ENCODE peak calls at places on chromosomes 11 and 22, in nine cellular contexts. One of them, this sample, is unnamed.

GRCh38 chr22:46684706-46685105 is 53.3 kb downstream of the CERK start:
- DNase-seq in Karpas-422: peak
- DNase-seq in activated CD4-positive, alpha-beta T cell treated with anti-CD3 and anti-CD28 coated beads, Interleukin-2, amount 50 U/mL, for 1 hour: no peak
- DNase-seq in Panc1: no peak
- DNase-seq in iris pigment epithelial cell: no peak
- DNase-seq in NCI-H524: peak
- DNase-seq in amniotic stem cell: no peak
- DNase-seq in astrocyte of the spinal cord: no peak
- DNase-seq in GM04504: no peak
- DNase-seq in this sample: no peak

GRCh38 chr22:48523091-48523490 is 1304.6 kb downstream of the BRD1 start:
- DNase-seq in Karpas-422: no peak
- DNase-seq in activated CD4-positive, alpha-beta T cell treated with anti-CD3 and anti-CD28 coated beads, Interleukin-2, amount 50 U/mL, for 1 hour: no peak
- DNase-seq in Panc1: no peak
- DNase-seq in iris pigment epithelial cell: no peak
- DNase-seq in NCI-H524: no peak
- DNase-seq in amniotic stem cell: no peak
- DNase-seq in astrocyte of the spinal cord: no peak
- DNase-seq in GM04504: no peak
- DNase-seq in this sample: no peak

GRCh38 chr11:17648528-17648927 is 70.8 kb upstream of the MYOD1 start:
- DNase-seq in Karpas-422: no peak
- DNase-seq in activated CD4-positive, alpha-beta T cell treated with anti-CD3 and anti-CD28 coated beads, Interleukin-2, amount 50 U/mL, for 1 hour: no peak
- DNase-seq in Panc1: no peak
- DNase-seq in iris pigment epithelial cell: no peak
- DNase-seq in NCI-H524: peak
- DNase-seq in amniotic stem cell: no peak
- DNase-seq in astrocyte of the spinal cord: no peak
- DNase-seq in GM04504: no peak
- DNase-seq in this sample: no peak

GRCh38 chr11:42315267-42315666 is 855.8 kb upstream of the LRRC4C start:
- DNase-seq in Karpas-422: no peak
- DNase-seq in activated CD4-positive, alpha-beta T cell treated with anti-CD3 and anti-CD28 coated beads, Interleukin-2, amount 50 U/mL, for 1 hour: no peak
- DNase-seq in Panc1: no peak
- DNase-seq in iris pigment epithelial cell: no peak
- DNase-seq in NCI-H524: no peak
- DNase-seq in amniotic stem cell: no peak
- DNase-seq in astrocyte of the spinal cord: peak
- DNase-seq in GM04504: no peak
- DNase-seq in this sample: no peak

GRCh38 chr11:26790738-26791137 is 68.9 kb upstream of the SLC5A12 start:
- DNase-seq in Karpas-422: no peak
- DNase-seq in activated CD4-positive, alpha-beta T cell treated with anti-CD3 and anti-CD28 coated beads, Interleukin-2, amount 50 U/mL, for 1 hour: no peak
- DNase-seq in Panc1: no peak
- DNase-seq in iris pigment epithelial cell: no peak
- DNase-seq in NCI-H524: no peak
- DNase-seq in amniotic stem cell: no peak
- DNase-seq in astrocyte of the spinal cord: no peak
- DNase-seq in GM04504: no peak
- DNase-seq in this sample: no peak

GRCh38 chr11:104332110-104332509 is 168.2 kb upstream of the PDGFD start:
- DNase-seq in Karpas-422: peak
- DNase-seq in activated CD4-positive, alpha-beta T cell treated with anti-CD3 and anti-CD28 coated beads, Interleukin-2, amount 50 U/mL, for 1 hour: no peak
- DNase-seq in Panc1: no peak
- DNase-seq in iris pigment epithelial cell: no peak
- DNase-seq in NCI-H524: no peak
- DNase-seq in amniotic stem cell: no peak
- DNase-seq in astrocyte of the spinal cord: no peak
- DNase-seq in GM04504: no peak
- DNase-seq in this sample: peak

GRCh38 chr22:41237707-41238569 is 2.8 kb downstream of the CHADL start:
- DNase-seq in Karpas-422: peak
- DNase-seq in activated CD4-positive, alpha-beta T cell treated with anti-CD3 and anti-CD28 coated beads, Interleukin-2, amount 50 U/mL, for 1 hour: peak
- DNase-seq in Panc1: no peak
- DNase-seq in iris pigment epithelial cell: peak
- DNase-seq in NCI-H524: peak
- DNase-seq in amniotic stem cell: no peak
- DNase-seq in astrocyte of the spinal cord: peak
- DNase-seq in GM04504: no peak
- DNase-seq in this sample: no peak

GRCh38 chr11:68798221-68798813 is 43.4 kb downstream of the CPT1A start:
- DNase-seq in Karpas-422: peak
- DNase-seq in activated CD4-positive, alpha-beta T cell treated with anti-CD3 and anti-CD28 coated beads, Interleukin-2, amount 50 U/mL, for 1 hour: peak
- DNase-seq in Panc1: peak
- DNase-seq in iris pigment epithelial cell: peak
- DNase-seq in NCI-H524: peak
- DNase-seq in amniotic stem cell: no peak
- DNase-seq in astrocyte of the spinal cord: no peak
- DNase-seq in GM04504: no peak
- DNase-seq in this sample: no peak

GRCh38 chr11:36354221-36355003 is 58.3 kb downstream of the PRR5L start:
- DNase-seq in Karpas-422: no peak
- DNase-seq in activated CD4-positive, alpha-beta T cell treated with anti-CD3 and anti-CD28 coated beads, Interleukin-2, amount 50 U/mL, for 1 hour: no peak
- DNase-seq in Panc1: no peak
- DNase-seq in iris pigment epithelial cell: peak
- DNase-seq in NCI-H524: no peak
- DNase-seq in amniotic stem cell: peak
- DNase-seq in astrocyte of the spinal cord: peak
- DNase-seq in GM04504: peak
- DNase-seq in this sample: no peak

GRCh38 chr22:40635008-40635939 is 1.2 kb downstream of the MRTFA start:
- DNase-seq in Karpas-422: peak
- DNase-seq in activated CD4-positive, alpha-beta T cell treated with anti-CD3 and anti-CD28 coated beads, Interleukin-2, amount 50 U/mL, for 1 hour: no peak
- DNase-seq in Panc1: no peak
- DNase-seq in iris pigment epithelial cell: peak
- DNase-seq in NCI-H524: no peak
- DNase-seq in amniotic stem cell: no peak
- DNase-seq in astrocyte of the spinal cord: peak
- DNase-seq in GM04504: no peak
- DNase-seq in this sample: no peak

GRCh38 chr11:123231263-123231662 is 36.2 kb upstream of the CLMP start:
- DNase-seq in Karpas-422: no peak
- DNase-seq in activated CD4-positive, alpha-beta T cell treated with anti-CD3 and anti-CD28 coated beads, Interleukin-2, amount 50 U/mL, for 1 hour: no peak
- DNase-seq in Panc1: no peak
- DNase-seq in iris pigment epithelial cell: peak
- DNase-seq in NCI-H524: no peak
- DNase-seq in amniotic stem cell: no peak
- DNase-seq in astrocyte of the spinal cord: no peak
- DNase-seq in GM04504: peak
- DNase-seq in this sample: no peak

GRCh38 chr11:115222218-115222862 is 281.9 kb downstream of the CADM1 start:
- DNase-seq in Karpas-422: no peak
- DNase-seq in activated CD4-positive, alpha-beta T cell treated with anti-CD3 and anti-CD28 coated beads, Interleukin-2, amount 50 U/mL, for 1 hour: no peak
- DNase-seq in Panc1: peak
- DNase-seq in iris pigment epithelial cell: peak
- DNase-seq in NCI-H524: no peak
- DNase-seq in amniotic stem cell: no peak
- DNase-seq in astrocyte of the spinal cord: peak
- DNase-seq in GM04504: no peak
- DNase-seq in this sample: no peak

GRCh38 chr22:36860821-36861659 is at the start of gene NCF4:
- DNase-seq in Karpas-422: peak
- DNase-seq in activated CD4-positive, alpha-beta T cell treated with anti-CD3 and anti-CD28 coated beads, Interleukin-2, amount 50 U/mL, for 1 hour: no peak
- DNase-seq in Panc1: no peak
- DNase-seq in iris pigment epithelial cell: no peak
- DNase-seq in NCI-H524: no peak
- DNase-seq in amniotic stem cell: no peak
- DNase-seq in astrocyte of the spinal cord: no peak
- DNase-seq in GM04504: no peak
- DNase-seq in this sample: no peak

GRCh38 chr11:45238724-45239123 is 47.4 kb downstream of the SYT13 start:
- DNase-seq in Karpas-422: no peak
- DNase-seq in activated CD4-positive, alpha-beta T cell treated with anti-CD3 and anti-CD28 coated beads, Interleukin-2, amount 50 U/mL, for 1 hour: no peak
- DNase-seq in Panc1: no peak
- DNase-seq in iris pigment epithelial cell: peak
- DNase-seq in NCI-H524: no peak
- DNase-seq in amniotic stem cell: peak
- DNase-seq in astrocyte of the spinal cord: peak
- DNase-seq in GM04504: no peak
- DNase-seq in this sample: no peak

GRCh38 chr22:20180245-20180630 is 29.4 kb upstream of the CCDC188 start:
- DNase-seq in Karpas-422: no peak
- DNase-seq in activated CD4-positive, alpha-beta T cell treated with anti-CD3 and anti-CD28 coated beads, Interleukin-2, amount 50 U/mL, for 1 hour: no peak
- DNase-seq in Panc1: no peak
- DNase-seq in iris pigment epithelial cell: no peak
- DNase-seq in NCI-H524: no peak
- DNase-seq in amniotic stem cell: no peak
- DNase-seq in astrocyte of the spinal cord: no peak
- DNase-seq in GM04504: no peak
- DNase-seq in this sample: no peak

GRCh38 chr11:74871037-74871436 is 77.9 kb downstream of the XRRA1 start:
- DNase-seq in Karpas-422: no peak
- DNase-seq in activated CD4-positive, alpha-beta T cell treated with anti-CD3 and anti-CD28 coated beads, Interleukin-2, amount 50 U/mL, for 1 hour: no peak
- DNase-seq in Panc1: no peak
- DNase-seq in iris pigment epithelial cell: no peak
- DNase-seq in NCI-H524: no peak
- DNase-seq in amniotic stem cell: no peak
- DNase-seq in astrocyte of the spinal cord: no peak
- DNase-seq in GM04504: no peak
- DNase-seq in this sample: no peak

GRCh38 chr22:38098410-38099249 is 11.9 kb downstream of the BAIAP2L2 start:
- DNase-seq in Karpas-422: no peak
- DNase-seq in activated CD4-positive, alpha-beta T cell treated with anti-CD3 and anti-CD28 coated beads, Interleukin-2, amount 50 U/mL, for 1 hour: no peak
- DNase-seq in Panc1: no peak
- DNase-seq in iris pigment epithelial cell: no peak
- DNase-seq in NCI-H524: no peak
- DNase-seq in amniotic stem cell: no peak
- DNase-seq in astrocyte of the spinal cord: no peak
- DNase-seq in GM04504: peak
- DNase-seq in this sample: no peak

GRCh38 chr11:20881328-20882079 is 212.1 kb downstream of the NELL1 start:
- DNase-seq in Karpas-422: no peak
- DNase-seq in activated CD4-positive, alpha-beta T cell treated with anti-CD3 and anti-CD28 coated beads, Interleukin-2, amount 50 U/mL, for 1 hour: no peak
- DNase-seq in Panc1: no peak
- DNase-seq in iris pigment epithelial cell: no peak
- DNase-seq in NCI-H524: peak
- DNase-seq in amniotic stem cell: no peak
- DNase-seq in astrocyte of the spinal cord: no peak
- DNase-seq in GM04504: no peak
- DNase-seq in this sample: no peak

GRCh38 chr22:23070418-23071162 is at the start of gene GNAZ:
- DNase-seq in Karpas-422: peak
- DNase-seq in activated CD4-positive, alpha-beta T cell treated with anti-CD3 and anti-CD28 coated beads, Interleukin-2, amount 50 U/mL, for 1 hour: no peak
- DNase-seq in Panc1: no peak
- DNase-seq in iris pigment epithelial cell: no peak
- DNase-seq in NCI-H524: peak
- DNase-seq in amniotic stem cell: no peak
- DNase-seq in astrocyte of the spinal cord: no peak
- DNase-seq in GM04504: no peak
- DNase-seq in this sample: no peak

GRCh38 chr11:113805640-113806039 is 26.0 kb downstream of the CLDN25 start:
- DNase-seq in Karpas-422: no peak
- DNase-seq in activated CD4-positive, alpha-beta T cell treated with anti-CD3 and anti-CD28 coated beads, Interleukin-2, amount 50 U/mL, for 1 hour: no peak
- DNase-seq in Panc1: no peak
- DNase-seq in iris pigment epithelial cell: peak
- DNase-seq in NCI-H524: no peak
- DNase-seq in amniotic stem cell: no peak
- DNase-seq in astrocyte of the spinal cord: no peak
- DNase-seq in GM04504: no peak
- DNase-seq in this sample: no peak

GRCh38 chr11:34583818-34584217 is 37.1 kb upstream of the EHF start:
- DNase-seq in Karpas-422: no peak
- DNase-seq in activated CD4-positive, alpha-beta T cell treated with anti-CD3 and anti-CD28 coated beads, Interleukin-2, amount 50 U/mL, for 1 hour: no peak
- DNase-seq in Panc1: no peak
- DNase-seq in iris pigment epithelial cell: no peak
- DNase-seq in NCI-H524: no peak
- DNase-seq in amniotic stem cell: no peak
- DNase-seq in astrocyte of the spinal cord: no peak
- DNase-seq in GM04504: no peak
- DNase-seq in this sample: no peak

GRCh38 chr11:1820463-1821325 is 14.1 kb upstream of the SYT8 start:
- DNase-seq in Karpas-422: no peak
- DNase-seq in activated CD4-positive, alpha-beta T cell treated with anti-CD3 and anti-CD28 coated beads, Interleukin-2, amount 50 U/mL, for 1 hour: no peak
- DNase-seq in Panc1: no peak
- DNase-seq in iris pigment epithelial cell: no peak
- DNase-seq in NCI-H524: no peak
- DNase-seq in amniotic stem cell: no peak
- DNase-seq in astrocyte of the spinal cord: no peak
- DNase-seq in GM04504: no peak
- DNase-seq in this sample: no peak

GRCh38 chr11:10917802-10918201 is 59.9 kb upstream of the ZBED5 start:
- DNase-seq in Karpas-422: no peak
- DNase-seq in activated CD4-positive, alpha-beta T cell treated with anti-CD3 and anti-CD28 coated beads, Interleukin-2, amount 50 U/mL, for 1 hour: no peak
- DNase-seq in Panc1: no peak
- DNase-seq in iris pigment epithelial cell: no peak
- DNase-seq in NCI-H524: no peak
- DNase-seq in amniotic stem cell: no peak
- DNase-seq in astrocyte of the spinal cord: no peak
- DNase-seq in GM04504: no peak
- DNase-seq in this sample: no peak

GRCh38 chr11:11845066-11845465 is 3.3 kb downstream of the USP47 start:
- DNase-seq in Karpas-422: no peak
- DNase-seq in activated CD4-positive, alpha-beta T cell treated with anti-CD3 and anti-CD28 coated beads, Interleukin-2, amount 50 U/mL, for 1 hour: no peak
- DNase-seq in Panc1: no peak
- DNase-seq in iris pigment epithelial cell: no peak
- DNase-seq in NCI-H524: no peak
- DNase-seq in amniotic stem cell: no peak
- DNase-seq in astrocyte of the spinal cord: no peak
- DNase-seq in GM04504: no peak
- DNase-seq in this sample: peak

GRCh38 chr11:117583063-117583801 is 213.8 kb downstream of the DSCAML1 start:
- DNase-seq in Karpas-422: peak
- DNase-seq in activated CD4-positive, alpha-beta T cell treated with anti-CD3 and anti-CD28 coated beads, Interleukin-2, amount 50 U/mL, for 1 hour: no peak
- DNase-seq in Panc1: no peak
- DNase-seq in iris pigment epithelial cell: no peak
- DNase-seq in NCI-H524: no peak
- DNase-seq in amniotic stem cell: no peak
- DNase-seq in astrocyte of the spinal cord: no peak
- DNase-seq in GM04504: no peak
- DNase-seq in this sample: no peak

GRCh38 chr11:76067099-76067498 is 139.2 kb downstream of the WNT11 start:
- DNase-seq in Karpas-422: no peak
- DNase-seq in activated CD4-positive, alpha-beta T cell treated with anti-CD3 and anti-CD28 coated beads, Interleukin-2, amount 50 U/mL, for 1 hour: no peak
- DNase-seq in Panc1: no peak
- DNase-seq in iris pigment epithelial cell: peak
- DNase-seq in NCI-H524: no peak
- DNase-seq in amniotic stem cell: no peak
- DNase-seq in astrocyte of the spinal cord: peak
- DNase-seq in GM04504: no peak
- DNase-seq in this sample: no peak

GRCh38 chr11:72932132-72932570 is 117.9 kb downstream of the ATG16L2 start:
- DNase-seq in Karpas-422: no peak
- DNase-seq in activated CD4-positive, alpha-beta T cell treated with anti-CD3 and anti-CD28 coated beads, Interleukin-2, amount 50 U/mL, for 1 hour: no peak
- DNase-seq in Panc1: no peak
- DNase-seq in iris pigment epithelial cell: peak
- DNase-seq in NCI-H524: no peak
- DNase-seq in amniotic stem cell: no peak
- DNase-seq in astrocyte of the spinal cord: peak
- DNase-seq in GM04504: peak
- DNase-seq in this sample: no peak

GRCh38 chr11:44651535-44652130 is 75.1 kb upstream of the TSPAN18 start:
- DNase-seq in Karpas-422: peak
- DNase-seq in activated CD4-positive, alpha-beta T cell treated with anti-CD3 and anti-CD28 coated beads, Interleukin-2, amount 50 U/mL, for 1 hour: no peak
- DNase-seq in Panc1: no peak
- DNase-seq in iris pigment epithelial cell: no peak
- DNase-seq in NCI-H524: no peak
- DNase-seq in amniotic stem cell: no peak
- DNase-seq in astrocyte of the spinal cord: no peak
- DNase-seq in GM04504: no peak
- DNase-seq in this sample: no peak

GRCh38 chr22:39311592-39312400 is 7.6 kb downstream of the RPL3 start:
- DNase-seq in Karpas-422: no peak
- DNase-seq in activated CD4-positive, alpha-beta T cell treated with anti-CD3 and anti-CD28 coated beads, Interleukin-2, amount 50 U/mL, for 1 hour: no peak
- DNase-seq in Panc1: no peak
- DNase-seq in iris pigment epithelial cell: no peak
- DNase-seq in NCI-H524: peak
- DNase-seq in amniotic stem cell: no peak
- DNase-seq in astrocyte of the spinal cord: no peak
- DNase-seq in GM04504: no peak
- DNase-seq in this sample: no peak

GRCh38 chr11:112886707-112887370 is 74.4 kb upstream of the NCAM1 start:
- DNase-seq in Karpas-422: no peak
- DNase-seq in activated CD4-positive, alpha-beta T cell treated with anti-CD3 and anti-CD28 coated beads, Interleukin-2, amount 50 U/mL, for 1 hour: no peak
- DNase-seq in Panc1: no peak
- DNase-seq in iris pigment epithelial cell: peak
- DNase-seq in NCI-H524: no peak
- DNase-seq in amniotic stem cell: no peak
- DNase-seq in astrocyte of the spinal cord: no peak
- DNase-seq in GM04504: no peak
- DNase-seq in this sample: no peak

GRCh38 chr11:57340228-57340627 is 2.1 kb downstream of the P2RX3 start:
- DNase-seq in Karpas-422: peak
- DNase-seq in activated CD4-positive, alpha-beta T cell treated with anti-CD3 and anti-CD28 coated beads, Interleukin-2, amount 50 U/mL, for 1 hour: no peak
- DNase-seq in Panc1: no peak
- DNase-seq in iris pigment epithelial cell: peak
- DNase-seq in NCI-H524: peak
- DNase-seq in amniotic stem cell: no peak
- DNase-seq in astrocyte of the spinal cord: no peak
- DNase-seq in GM04504: no peak
- DNase-seq in this sample: no peak

This sample was measured in HCT116.